ENCODE peak calls at places on chromosomes 4 and X, in nine cellular contexts. X is transverse colon, P is tibial artery, V is epithelial cell of esophagus, G is brain microvascular endothelial cell, Q is Caco-2, B is AG10803, O is fibroblast of lung, U is A549. F is an unnamed sample.

GRCh38 chr4:8077181-8078108 is 81.2 kb downstream of the ABLIM2 start:
- DNase-seq in O (no peak), V (no peak), B (no peak), U (no peak), X (no peak), P (peak), Q (no peak), G (no peak), F (no peak)

GRCh38 chr4:36000941-36001557 is 243.3 kb downstream of the ARAP2 start:
- DNase-seq in Q (no peak), O (no peak), X (no peak), U (no peak), B (no peak), G (no peak), V (peak), P (no peak), F (no peak)

GRCh38 chrX:105775672-105776071 is 46.7 kb upstream of the NRK start:
- DNase-seq in U (no peak), O (peak), B (no peak), V (no peak), G (no peak), Q (no peak), X (no peak), P (no peak), F (no peak)

GRCh38 chr4:113979973-113980615 is 647 bp upstream of the ARSJ start:
- DNase-seq in B (peak), G (no peak), P (no peak), V (no peak), O (peak), Q (no peak), U (no peak), X (no peak), F (no peak)

GRCh38 chrX:99242001-99242400 is 1168.1 kb downstream of the PCDH19 start:
- DNase-seq in G (no peak), P (no peak), O (no peak), X (no peak), Q (no peak), V (no peak), U (no peak), B (no peak), F (no peak)

GRCh38 chrX:65545456-65545855 is 10.9 kb upstream of the LAS1L start:
- DNase-seq in O (no peak), X (no peak), U (no peak), B (no peak), P (no peak), G (no peak), V (no peak), Q (no peak), F (no peak)

GRCh38 chrX:10239611-10240064 is 82.9 kb downstream of the CLCN4 start:
- DNase-seq in X (no peak), G (peak), O (peak), B (peak), Q (no peak), U (peak), P (peak), V (peak), F (no peak)

GRCh38 chrX:48086119-48086518 is 14.7 kb upstream of the ZNF630 start:
- DNase-seq in G (no peak), V (peak), U (no peak), B (peak), Q (no peak), X (no peak), O (no peak), P (no peak), F (no peak)

GRCh38 chr4:22356996-22357596 is 158.8 kb downstream of the ADGRA3 start:
- DNase-seq in V (peak), X (no peak), Q (peak), P (no peak), O (peak), U (peak), G (peak), B (peak), F (no peak)

GRCh38 chr4:73599182-73599581 is 21.1 kb downstream of the RASSF6 start:
- DNase-seq in X (peak), V (peak), G (peak), O (peak), Q (peak), B (peak), U (peak), P (no peak), F (peak)

GRCh38 chrX:338836-339400 is 20.3 kb upstream of the GTPBP6 start:
- DNase-seq in V (no peak), O (no peak), U (no peak), Q (no peak), G (no peak), P (no peak), B (no peak), X (no peak), F (no peak)

GRCh38 chrX:85037114-85037513 is 33.4 kb downstream of the APOOL start:
- DNase-seq in O (no peak), P (no peak), X (no peak), B (no peak), G (no peak), Q (no peak), U (no peak), V (no peak), F (no peak)

GRCh38 chrX:10612215-10612614 is 8.2 kb downstream of the MID1 start:
- DNase-seq in X (no peak), Q (no peak), V (peak), G (no peak), B (peak), O (peak), P (no peak), U (no peak), F (no peak)

GRCh38 chr4:5052726-5053425 is 1.6 kb downstream of the STK32B start:
- DNase-seq in Q (no peak), U (peak), P (no peak), O (no peak), V (no peak), B (no peak), G (no peak), X (no peak), F (no peak)
- H3K4me3 ChIP-seq in Q (no peak), U (peak), P (no peak), O (no peak), V (no peak), B (peak), G (no peak), X (no peak), F (no peak)

GRCh38 chr4:15684498-15684897 is 2.9 kb downstream of the FAM200B start:
- DNase-seq in V (no peak), P (no peak), X (no peak), O (no peak), G (no peak), B (no peak), U (no peak), Q (no peak), F (no peak)

GRCh38 chr4:15682790-15683495 is 1.3 kb downstream of the FAM200B start:
- DNase-seq in V (no peak), Q (no peak), P (no peak), X (no peak), U (no peak), O (no peak), B (no peak), G (no peak), F (no peak)

GRCh38 chr4:15681067-15681371 is 608 bp upstream of the FAM200B start:
- DNase-seq in O (no peak), B (no peak), G (no peak), U (no peak), Q (no peak), X (no peak), V (no peak), P (no peak), F (no peak)

GRCh38 chr4:15682340-15682725 is 706 bp downstream of the FAM200B start:
- DNase-seq in Q (no peak), U (no peak), B (peak), O (no peak), X (no peak), G (no peak), P (no peak), V (peak), F (no peak)

GRCh38 chr4:15681372-15682339 is at the start of gene FAM200B:
- DNase-seq in G (peak), B (peak), P (peak), X (peak), U (peak), V (peak), O (peak), Q (peak), F (peak)
- TF ChIP-seq CTCF in G (peak), B (no peak), P (peak), X (peak), U (no peak), V (no peak), O (peak), Q (no peak), F (no peak)

GRCh38 chrX:154718607-154719006 is 32.3 kb downstream of the GAB3 start:
- DNase-seq in P (no peak), Q (no peak), O (no peak), B (no peak), G (no peak), X (no peak), U (no peak), V (no peak), F (no peak)
- H3K4me3 ChIP-seq in P (no peak), Q (no peak), O (no peak), B (no peak), G (no peak), X (no peak), U (no peak), V (no peak), F (no peak)

GRCh38 chr4:86934772-86935498 is at the start of gene AFF1:
- DNase-seq in B (peak), G (peak), U (peak), P (peak), Q (peak), O (peak), X (peak), V (peak), F (peak)

GRCh38 chr4:86934147-86934771 is 552 bp upstream of the AFF1 start:
- DNase-seq in P (no peak), B (no peak), O (no peak), U (no peak), X (peak), Q (peak), V (peak), G (no peak), F (no peak)

GRCh38 chr4:86939123-86939522 is 4.3 kb downstream of the AFF1 start:
- DNase-seq in G (no peak), O (no peak), X (no peak), U (no peak), P (no peak), B (no peak), V (peak), Q (no peak), F (no peak)

GRCh38 chr4:86935499-86935832 is 655 bp downstream of the AFF1 start:
- DNase-seq in B (no peak), V (no peak), G (no peak), O (no peak), X (no peak), P (peak), U (no peak), Q (no peak), F (peak)

DNA sequence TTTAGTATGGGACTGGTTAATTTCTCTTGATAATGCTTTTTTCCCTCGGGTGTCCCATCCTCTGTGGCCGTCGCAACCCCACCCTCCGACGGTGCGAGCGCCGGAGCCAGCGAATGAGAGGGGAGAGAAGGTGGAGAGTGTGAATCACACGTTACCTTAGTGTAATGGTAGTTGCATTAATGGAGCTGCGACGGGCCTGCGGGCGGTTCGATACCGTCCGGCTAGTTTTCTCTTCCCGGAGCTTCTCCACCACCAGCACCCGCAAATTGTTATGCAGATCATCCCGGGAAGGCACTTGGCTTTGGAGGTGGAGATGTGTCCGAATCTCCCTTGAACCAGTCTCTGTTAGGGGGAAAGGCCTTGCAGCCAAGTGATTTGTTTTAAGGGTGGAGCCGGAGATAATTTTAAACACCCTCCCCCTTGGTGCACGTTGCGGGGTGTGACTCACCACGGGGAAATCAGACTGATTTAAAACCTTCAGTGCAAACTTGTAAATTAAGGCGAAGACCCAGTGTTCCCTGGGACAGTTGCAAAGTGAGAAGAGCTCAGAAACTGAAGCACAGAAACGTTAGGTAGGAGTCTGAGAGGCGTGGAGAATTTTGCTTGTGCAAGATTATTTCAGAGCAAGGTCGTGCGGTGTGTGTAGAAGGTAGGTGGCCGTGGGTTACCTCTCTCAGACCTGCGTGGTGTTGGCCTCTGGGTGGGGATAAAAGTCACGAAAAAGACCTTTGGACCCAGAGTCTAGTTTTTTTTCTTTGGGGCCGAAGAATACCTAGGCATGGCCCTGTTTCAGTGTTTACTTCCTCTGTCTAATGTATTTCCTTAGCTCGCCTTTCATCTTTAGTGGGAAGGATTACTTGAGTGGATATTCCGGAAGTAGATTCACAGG is 1.3 kb downstream of the AFF1 start:
- DNase-seq in U (peak), Q (peak), X (peak), V (peak), P (peak), B (peak), G (peak), O (peak), F (peak)
- TF ChIP-seq CTCF in U (no peak), Q (no peak), X (no peak), V (no peak), P (no peak), B (no peak), G (no peak), O (no peak), F (peak)

F was measured in Peyer's patch.